ENCODE peak calls at places on chromosomes 11 and 22, in four cellular contexts. P is GM12865, V is lower leg skin, B is type B pancreatic cell. D is an unnamed sample.
A peak's percentile ranks its signal among the peaks of the same experiment; 100 is the strongest.

GRCh38 chr11:118663381-118663780 is 16.1 kb downstream of the TREH start:
- DNase-seq in P (no peak), V (peak; percentile 54), B (no peak), D (no peak)

GRCh38 chr22:45996241-45997076 is 19.5 kb upstream of the WNT7B start:
- DNase-seq in P (peak; percentile 38), V (no peak), B (no peak), D (no peak)

GRCh38 chr22:28910575-28911278 is 27.4 kb downstream of the ZNRF3 start:
- DNase-seq in P (no peak), V (peak; percentile 84), B (no peak), D (no peak)

GRCh38 chr11:66835762-66836405 is 7.4 kb upstream of the RCE1 start:
- DNase-seq in P (peak; percentile 2), V (no peak), B (no peak), D (no peak)

GRCh38 chr11:130407978-130408377 is 20.4 kb downstream of the ADAMTS8 start:
- DNase-seq in P (no peak), V (no peak), B (no peak), D (no peak)

GRCh38 chr11:83025267-83025704 is 46.4 kb downstream of the RAB30 start:
- DNase-seq in P (no peak), V (no peak), B (no peak), D (no peak)

GRCh38 chr22:20015971-20016733 is 471 bp downstream of the ARVCF start:
- DNase-seq in P (no peak), V (no peak), B (no peak), D (peak; percentile 32)

GRCh38 chr11:18527512-18527911 is 770 bp upstream of the TSG101 start:
- DNase-seq in P (peak; percentile 16), V (no peak), B (no peak), D (no peak)

GRCh38 chr11:62552931-62553838 is 6.6 kb upstream of the AHNAK start:
- DNase-seq in P (peak; percentile 54), V (peak; percentile 97), B (no peak), D (no peak)

GRCh38 chr11:10246991-10247390 is 47.0 kb downstream of the SBF2 start:
- DNase-seq in P (no peak), V (no peak), B (no peak), D (no peak)

GRCh38 chr11:11843233-11843632 is 1.5 kb downstream of the USP47 start:
- DNase-seq in P (peak; percentile 36), V (no peak), B (no peak), D (no peak)

GRCh38 chr11:118084247-118084646 is 2.5 kb downstream of the SMIM35 start:
- DNase-seq in P (no peak), V (no peak), B (no peak), D (no peak)

GRCh38 chr11:101442171-101442570 is 141.6 kb downstream of the TRPC6 start:
- DNase-seq in P (no peak), V (no peak), B (no peak), D (no peak)

GRCh38 chr11:12455938-12456337 is 78.6 kb downstream of the PARVA start:
- DNase-seq in P (no peak), V (no peak), B (no peak), D (no peak)

GRCh38 chr11:14021738-14022137 is 59.2 kb downstream of the SPON1 start:
- DNase-seq in P (no peak), V (no peak), B (no peak), D (no peak)

GRCh38 chr11:7576671-7577225 is 62.9 kb downstream of the PPFIBP2 start:
- DNase-seq in P (no peak), V (peak; percentile 89), B (no peak), D (no peak)

GRCh38 chr22:40477683-40478348 is 107.4 kb downstream of the SGSM3 start:
- DNase-seq in P (no peak), V (no peak), B (no peak), D (no peak)

GRCh38 chr11:10495464-10495786 is 40.4 kb downstream of the AMPD3 start:
- DNase-seq in P (no peak), V (peak; percentile 75), B (peak; percentile 54), D (no peak)

GRCh38 chr22:29674121-29674520 is 45.7 kb upstream of the CABP7 start:
- DNase-seq in P (no peak), V (peak; percentile 53), B (no peak), D (no peak)

GRCh38 chr11:14636119-14636518 is 7.5 kb upstream of the PDE3B start:
- DNase-seq in P (peak; percentile 21), V (no peak), B (no peak), D (no peak)

GRCh38 chr11:65576867-65577755 is 1.3 kb downstream of the EHBP1L1 start:
- DNase-seq in P (no peak), V (peak; percentile 95), B (no peak), D (no peak)

GRCh38 chr11:9615031-9615451 is 41.6 kb downstream of the WEE1 start:
- DNase-seq in P (peak; percentile 90), V (peak; percentile 81), B (no peak), D (no peak)

GRCh38 chr11:12284321-12285050 is 92.9 kb upstream of the PARVA start:
- DNase-seq in P (no peak), V (peak; percentile 68), B (peak; percentile 52), D (no peak)

GRCh38 chr22:39405346-39406085 is 5.9 kb downstream of the TAB1 start:
- DNase-seq in P (no peak), V (no peak), B (no peak), D (no peak)

GRCh38 chr22:47205562-47205961 is 443.1 kb downstream of the TBC1D22A start:
- DNase-seq in P (no peak), V (peak; percentile 78), B (no peak), D (no peak)

GRCh38 chr11:86869966-86870570 is 69.7 kb downstream of the PRSS23 start:
- DNase-seq in P (peak; percentile 40), V (peak; percentile 89), B (no peak), D (peak; percentile 22)

GRCh38 chr11:68722143-68722542 is 29.2 kb downstream of the TESMIN start:
- DNase-seq in P (no peak), V (no peak), B (no peak), D (no peak)

GRCh38 chr11:117572129-117572528 is 224.9 kb downstream of the DSCAML1 start:
- DNase-seq in P (no peak), V (no peak), B (no peak), D (no peak)

GRCh38 chr11:131867457-131868257 is 497.2 kb downstream of the NTM start:
- DNase-seq in P (peak; percentile 81), V (no peak), B (peak; percentile 85), D (no peak)

GRCh38 chr11:121415861-121416260 is 36.3 kb upstream of the SORL1 start:
- DNase-seq in P (no peak), V (no peak), B (no peak), D (no peak)

GRCh38 chr11:876550-876949 is 33.9 kb downstream of the TSPAN4 start:
- DNase-seq in P (no peak), V (no peak), B (no peak), D (no peak)

GRCh38 chr11:59368238-59369022 is 9.7 kb downstream of the OR5AN1 start:
- DNase-seq in P (peak; percentile 11), V (no peak), B (no peak), D (no peak)

GRCh38 chr11:76380161-76380976 is 563 bp downstream of the THAP12 start:
- DNase-seq in P (peak; percentile 64), V (no peak), B (no peak), D (peak; percentile 61)

GRCh38 chr11:77644887-77645286 is 7.3 kb upstream of the CLNS1A start:
- DNase-seq in P (no peak), V (no peak), B (no peak), D (no peak)

GRCh38 chr22:48198489-48199459 is 1436.3 kb downstream of the TBC1D22A start:
- DNase-seq in P (no peak), V (no peak), B (peak; percentile 40), D (no peak)

GRCh38 chr11:128691802-128692749 is 1.8 kb upstream of the FLI1 start:
- DNase-seq in P (no peak), V (no peak), B (peak; percentile 76), D (no peak)
- TF ChIP-seq CTCF in P (no peak), V (no peak), B (peak; percentile 50), D (no peak)

GRCh38 chr22:21626073-21626734 is 3.6 kb downstream of the YDJC start:
- DNase-seq in P (no peak), V (no peak), B (no peak), D (no peak)

GRCh38 chr22:21624120-21624879 is 5.5 kb downstream of the YDJC start:
- DNase-seq in P (no peak), V (no peak), B (no peak), D (no peak)

GRCh38 chr22:21628386-21629261 is 1.2 kb downstream of the YDJC start:
- DNase-seq in P (no peak), V (no peak), B (no peak), D (no peak)

GRCh38 chr22:21624880-21625791 is 4.7 kb downstream of the YDJC start:
- DNase-seq in P (no peak), V (no peak), B (no peak), D (no peak)

GRCh38 chr22:21626735-21627469 is 2.9 kb downstream of the YDJC start:
- DNase-seq in P (no peak), V (no peak), B (no peak), D (no peak)
- TF ChIP-seq CTCF in P (no peak), V (no peak), B (no peak), D (no peak)

DNA sequence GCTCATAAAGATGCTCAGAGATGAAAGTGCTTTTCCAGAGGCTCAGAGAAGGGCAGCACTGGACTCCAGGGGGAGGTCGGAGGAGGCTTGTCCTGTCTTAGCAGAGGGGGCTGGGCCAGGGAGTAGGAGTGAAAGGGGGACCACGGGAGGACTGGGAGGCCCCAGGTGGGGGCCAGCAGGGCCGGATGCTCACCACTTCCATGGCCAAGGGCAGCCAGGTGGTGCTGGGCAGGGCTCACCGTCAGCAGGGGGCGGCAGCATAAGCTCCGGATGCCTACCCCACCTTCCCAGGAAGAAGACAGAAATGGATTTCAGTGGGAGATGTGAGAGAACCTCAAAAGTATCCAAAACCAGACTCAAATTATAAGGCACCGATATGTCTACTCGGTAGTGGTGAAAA is 11.0 kb downstream of the RAB36 start:
- DNase-seq in P (no peak), V (no peak), B (no peak), D (no peak)
- TF ChIP-seq CTCF in P (no peak), V (no peak), B (no peak), D (no peak)

GRCh38 chr11:113195728-113196127 is 118.7 kb upstream of the TTC12 start:
- DNase-seq in P (no peak), V (no peak), B (no peak), D (no peak)
- TF ChIP-seq CTCF in P (no peak), V (no peak), B (no peak), D (no peak)

GRCh38 chr11:2867722-2868548 is 17.6 kb downstream of the CDKN1C start:
- DNase-seq in P (peak; percentile 42), V (no peak), B (no peak), D (no peak)
- TF ChIP-seq CTCF in P (no peak), V (no peak), B (no peak), D (no peak)

GRCh38 chr11:57460017-57460755 is at the start of gene RTN4RL2:
- DNase-seq in P (peak; percentile 67), V (no peak), B (no peak), D (peak; percentile 25)
- TF ChIP-seq CTCF in P (peak; percentile 45), V (no peak), B (peak; percentile 68), D (no peak)

DNA sequence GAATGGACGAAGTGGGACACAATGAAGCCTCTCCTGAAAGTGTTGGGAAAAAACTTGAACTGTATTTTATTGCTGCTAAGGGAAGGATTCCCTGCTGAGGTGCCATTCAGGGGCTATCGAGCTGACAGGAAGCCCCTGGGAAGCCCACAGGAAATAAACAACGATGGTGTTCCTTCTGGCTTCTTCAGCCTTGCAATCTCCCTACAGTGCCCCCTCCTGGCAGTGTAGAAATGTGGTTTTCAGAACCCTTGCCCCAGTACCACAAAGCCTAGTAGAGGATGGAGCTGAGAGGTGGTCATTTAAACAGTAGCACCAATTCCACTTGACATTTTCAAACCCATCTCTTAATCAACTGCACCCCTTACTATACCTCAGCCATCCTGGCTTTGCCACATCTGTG is 676.7 kb upstream of the ARHGAP42 start:
- DNase-seq in P (peak; percentile 9), V (no peak), B (no peak), D (no peak)
- TF ChIP-seq CTCF in P (peak; percentile 23), V (no peak), B (no peak), D (no peak)

D was measured in natural killer cell.